ENCODE peak calls at places on chromosome 3, in six cellular contexts. Z is stimulated activated CD4-positive, alpha-beta T cell treated with anti-CD3 and anti-CD28 coated beads, Interleukin-2, amount 100 ng/mL, for 48 hours; T is fibroblast of the conjunctiva; Y is T47D; E is central memory CD4-positive, alpha-beta T cell; J is T-helper 1 cell. O is an unnamed sample.

GRCh38 chr3:41888368-41889076 is 73.4 kb downstream of the ULK4 start:
- DNase-seq in J (no peak), Y (no peak), E (no peak), Z (no peak), T (no peak), O (no peak)

GRCh38 chr3:129326591-129326990 is 47.9 kb downstream of the HMCES start:
- DNase-seq in T (no peak), E (no peak), J (no peak), Y (no peak), Z (no peak), O (no peak)

GRCh38 chr3:113804701-113805100 is 33.9 kb upstream of the GRAMD1C start:
- DNase-seq in E (no peak), Y (no peak), T (no peak), J (no peak), Z (no peak), O (no peak)

GRCh38 chr3:167862104-167862785 is 126.7 kb downstream of the SERPINI1 start:
- DNase-seq in Z (no peak), E (no peak), J (no peak), Y (no peak), T (no peak), O (no peak)

GRCh38 chr3:193592841-193593665 is at the start of gene OPA1:
- DNase-seq in Z (peak), E (peak), J (peak), T (peak), Y (peak), O (peak)

GRCh38 chr3:74801924-74802323 is 187.5 kb upstream of the CNTN3 start:
- DNase-seq in J (no peak), T (no peak), Z (no peak), Y (no peak), E (no peak), O (no peak)

GRCh38 chr3:193594946-193595689 is 2.1 kb downstream of the OPA1 start:
- DNase-seq in T (no peak), Z (no peak), Y (no peak), J (no peak), E (no peak), O (no peak)

GRCh38 chr3:45884368-45885201 is 1.8 kb upstream of the CCR9 start:
- DNase-seq in T (no peak), Y (no peak), Z (no peak), J (no peak), E (no peak), O (no peak)

GRCh38 chr3:46372492-46373359 is 2.0 kb downstream of the CCR5 start:
- DNase-seq in E (peak), J (peak), Y (no peak), T (peak), Z (no peak), O (no peak)

GRCh38 chr3:62558549-62559112 is 185.3 kb upstream of the FEZF2 start:
- DNase-seq in T (no peak), Z (no peak), J (no peak), Y (peak), E (no peak), O (no peak)

GRCh38 chr3:56683122-56683817 is at the start of gene TASOR:
- DNase-seq in J (peak), T (peak), Z (peak), E (peak), Y (peak), O (peak)

GRCh38 chr3:160665784-160666526 is 11.0 kb upstream of the ARL14 start:
- DNase-seq in Y (no peak), J (no peak), T (no peak), Z (no peak), E (no peak), O (no peak)

GRCh38 chr3:148379763-148380162 is 317.9 kb upstream of the AGTR1 start:
- DNase-seq in J (no peak), T (peak), Z (no peak), Y (peak), E (no peak), O (no peak)

GRCh38 chr3:59980576-59980975 is 930.8 kb upstream of the CFAP20DC start:
- DNase-seq in E (no peak), Y (no peak), Z (no peak), T (no peak), J (no peak), O (no peak)

O was measured in stimulated activated effector memory CD8-positive, alpha-beta T cell treated with anti-CD3 and anti-CD28 coated beads, Interleukin-12 subunit alpha, Interleukin-12 subunit beta, amount 100 ng/mL, for 72 hours.